ENCODE peak calls at places on chromosome 14, in five cellular contexts. One of them, this sample, is unnamed. For H3K4me1, the result is how much of the 10 kb centered on the place peaks cover.

GRCh38 chr14:59848671-59849070 is 21.9 kb downstream of the RTN1 start:
- DNase-seq in ascending aorta: no peak
- DNase-seq in osteoblast: no peak
- DNase-seq in endothelial cell of umbilical vein: no peak
- DNase-seq in SJSA1: no peak
- DNase-seq in this sample: no peak

GRCh38 chr14:58104808-58105207 is 47.2 kb downstream of the ARMH4 start:
- DNase-seq in endothelial cell of umbilical vein: peak
- DNase-seq in SJSA1: no peak
- DNase-seq in osteoblast: peak
- DNase-seq in ascending aorta: no peak
- DNase-seq in this sample: no peak

GRCh38 chr14:101630056-101630960 is 69.0 kb downstream of the DIO3 start:
- DNase-seq in osteoblast: no peak
- DNase-seq in endothelial cell of umbilical vein: no peak
- DNase-seq in SJSA1: no peak
- DNase-seq in ascending aorta: no peak
- DNase-seq in this sample: no peak

GRCh38 chr14:96264850-96265249 is 8.8 kb downstream of the BDKRB1 start:
- DNase-seq in osteoblast: no peak
- DNase-seq in ascending aorta: no peak
- DNase-seq in SJSA1: no peak
- DNase-seq in endothelial cell of umbilical vein: no peak
- DNase-seq in this sample: no peak

GRCh38 chr14:36773136-36773540 is 111.5 kb downstream of the PAX9 start:
- DNase-seq in endothelial cell of umbilical vein: no peak
- DNase-seq in SJSA1: peak
- DNase-seq in osteoblast: no peak
- DNase-seq in ascending aorta: no peak
- DNase-seq in this sample: no peak

GRCh38 chr14:85414142-85414541 is 115.8 kb upstream of the FLRT2 start:
- DNase-seq in endothelial cell of umbilical vein: no peak
- DNase-seq in osteoblast: no peak
- DNase-seq in SJSA1: no peak
- DNase-seq in ascending aorta: no peak
- DNase-seq in this sample: no peak

GRCh38 chr14:98931911-98932310 is 340.1 kb downstream of the BCL11B start:
- DNase-seq in SJSA1: no peak
- DNase-seq in osteoblast: no peak
- DNase-seq in endothelial cell of umbilical vein: no peak
- DNase-seq in ascending aorta: no peak
- DNase-seq in this sample: no peak

GRCh38 chr14:45051180-45051579 is 32.7 kb upstream of the PRPF39 start:
- DNase-seq in SJSA1: no peak
- DNase-seq in osteoblast: no peak
- DNase-seq in ascending aorta: no peak
- DNase-seq in endothelial cell of umbilical vein: no peak
- DNase-seq in this sample: no peak

DNA sequence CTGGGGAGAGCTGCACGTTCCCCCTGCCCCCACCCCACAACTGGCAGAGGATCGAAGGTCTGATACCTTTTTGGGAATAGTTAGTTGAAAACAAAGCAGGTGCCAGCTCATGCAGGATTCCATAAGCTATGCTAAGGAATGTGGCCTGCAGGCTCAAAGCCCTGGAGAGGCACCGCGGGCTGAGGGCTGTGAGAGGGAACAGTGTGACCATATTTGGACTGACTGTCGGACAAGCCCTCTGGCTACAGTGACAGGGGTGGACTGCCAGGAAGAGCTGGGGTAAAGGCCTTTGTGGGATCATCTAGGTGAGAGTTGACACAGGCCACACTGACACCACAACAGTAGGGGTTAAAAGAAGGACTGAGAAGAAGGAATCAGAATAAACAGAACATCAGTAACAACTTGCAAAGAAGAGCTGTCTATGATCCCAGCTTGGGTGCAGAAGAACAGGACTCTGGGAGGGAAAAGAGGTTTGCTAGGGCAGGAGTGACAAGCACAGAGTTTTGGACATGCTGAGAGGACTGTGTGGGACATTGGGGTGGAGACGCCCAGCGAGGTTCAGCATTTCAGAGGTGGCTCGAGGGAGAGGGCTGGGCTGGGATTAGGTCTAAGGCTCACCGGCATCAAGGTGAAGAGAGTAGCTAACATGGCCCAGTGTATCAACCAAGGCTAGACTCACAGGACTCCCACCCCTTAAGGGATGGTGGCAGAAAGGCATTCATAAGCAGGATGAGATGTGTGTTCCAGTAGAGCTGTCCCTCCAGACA is 54.5 kb downstream of the ACTN1 start:
- DNase-seq in endothelial cell of umbilical vein: no peak
- DNase-seq in SJSA1: peak
- DNase-seq in osteoblast: peak
- DNase-seq in ascending aorta: peak
- DNase-seq in this sample: no peak
- H3K4me1 ChIP-seq in endothelial cell of umbilical vein: under half
- H3K4me1 ChIP-seq in SJSA1: under half
- H3K4me1 ChIP-seq in osteoblast: under half
- H3K4me1 ChIP-seq in ascending aorta: under half
- H3K4me1 ChIP-seq in this sample: under half

GRCh38 chr14:32702088-32702487 is 236.6 kb upstream of the NPAS3 start:
- DNase-seq in SJSA1: no peak
- DNase-seq in ascending aorta: no peak
- DNase-seq in endothelial cell of umbilical vein: no peak
- DNase-seq in osteoblast: no peak
- DNase-seq in this sample: no peak

GRCh38 chr14:32698831-32699230 is 239.8 kb upstream of the NPAS3 start:
- DNase-seq in endothelial cell of umbilical vein: no peak
- DNase-seq in SJSA1: no peak
- DNase-seq in ascending aorta: no peak
- DNase-seq in osteoblast: no peak
- DNase-seq in this sample: no peak

GRCh38 chr14:32703246-32703645 is 235.4 kb upstream of the NPAS3 start:
- DNase-seq in osteoblast: no peak
- DNase-seq in SJSA1: no peak
- DNase-seq in endothelial cell of umbilical vein: peak
- DNase-seq in ascending aorta: peak
- DNase-seq in this sample: no peak

GRCh38 chr14:32701475-32701874 is 237.2 kb upstream of the NPAS3 start:
- DNase-seq in osteoblast: no peak
- DNase-seq in SJSA1: no peak
- DNase-seq in ascending aorta: no peak
- DNase-seq in endothelial cell of umbilical vein: no peak
- DNase-seq in this sample: no peak

GRCh38 chr14:32702571-32702970 is 236.1 kb upstream of the NPAS3 start:
- DNase-seq in SJSA1: no peak
- DNase-seq in osteoblast: no peak
- DNase-seq in endothelial cell of umbilical vein: peak
- DNase-seq in ascending aorta: peak
- DNase-seq in this sample: no peak
- H3K4me1 ChIP-seq in SJSA1: under half
- H3K4me1 ChIP-seq in osteoblast: under half
- H3K4me1 ChIP-seq in endothelial cell of umbilical vein: under half
- H3K4me1 ChIP-seq in ascending aorta: under half
- H3K4me1 ChIP-seq in this sample: under half

DNA sequence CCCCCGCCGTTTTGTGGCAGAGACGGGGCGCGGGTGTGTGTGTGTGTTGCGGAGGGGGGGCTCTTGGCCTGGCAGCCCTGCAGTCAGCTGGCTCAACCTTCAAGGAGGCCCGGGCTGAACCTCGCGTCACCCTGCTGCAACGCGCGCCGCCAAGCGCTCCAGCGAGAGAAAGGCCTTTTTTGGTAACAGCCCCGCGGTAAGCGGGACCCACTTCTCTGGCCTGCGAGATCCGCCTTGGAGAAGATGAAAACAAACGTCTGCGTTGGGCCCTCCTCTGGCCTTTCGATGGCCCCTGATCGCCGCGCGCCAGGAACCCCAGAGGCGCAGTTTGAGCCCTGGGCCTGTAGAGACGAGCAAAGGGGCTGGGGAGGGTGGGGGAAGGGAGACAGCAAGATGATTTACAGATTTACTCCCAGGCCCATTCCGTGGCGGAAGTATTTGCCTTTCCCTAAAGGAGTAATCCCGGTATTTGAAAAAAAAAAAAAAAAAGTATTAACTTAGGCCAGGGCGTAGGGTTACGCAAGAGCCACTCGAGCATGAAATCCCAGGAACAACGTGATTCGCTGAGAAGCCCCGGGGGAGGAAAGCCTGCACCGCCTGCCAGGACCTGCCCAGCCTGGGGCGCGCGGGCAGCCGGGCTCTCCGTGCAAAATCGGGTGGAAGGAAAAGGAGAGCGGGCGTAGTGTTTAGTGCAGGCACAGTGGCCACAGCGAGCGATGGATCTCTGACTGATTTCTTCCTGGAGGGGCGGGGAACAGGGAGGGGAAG is 4.5 kb upstream of the IRF2BPL start:
- DNase-seq in endothelial cell of umbilical vein: peak
- DNase-seq in SJSA1: peak
- DNase-seq in osteoblast: peak
- DNase-seq in ascending aorta: peak
- DNase-seq in this sample: peak
- H3K4me1 ChIP-seq in endothelial cell of umbilical vein: half or more
- H3K4me1 ChIP-seq in SJSA1: half or more
- H3K4me1 ChIP-seq in osteoblast: half or more
- H3K4me1 ChIP-seq in ascending aorta: under half
- H3K4me1 ChIP-seq in this sample: half or more

GRCh38 chr14:68247281-68247680 is 427.7 kb downstream of the RAD51B start:
- DNase-seq in osteoblast: no peak
- DNase-seq in endothelial cell of umbilical vein: peak
- DNase-seq in ascending aorta: no peak
- DNase-seq in SJSA1: no peak
- DNase-seq in this sample: no peak

GRCh38 chr14:68244272-68244975 is 424.8 kb downstream of the RAD51B start:
- DNase-seq in SJSA1: no peak
- DNase-seq in osteoblast: no peak
- DNase-seq in endothelial cell of umbilical vein: no peak
- DNase-seq in ascending aorta: no peak
- DNase-seq in this sample: no peak

GRCh38 chr14:68245146-68246073 is 425.8 kb downstream of the RAD51B start:
- DNase-seq in ascending aorta: no peak
- DNase-seq in osteoblast: no peak
- DNase-seq in SJSA1: no peak
- DNase-seq in endothelial cell of umbilical vein: no peak
- DNase-seq in this sample: peak

GRCh38 chr14:68247867-68248266 is 428.3 kb downstream of the RAD51B start:
- DNase-seq in ascending aorta: no peak
- DNase-seq in osteoblast: no peak
- DNase-seq in SJSA1: no peak
- DNase-seq in endothelial cell of umbilical vein: no peak
- DNase-seq in this sample: no peak

DNA sequence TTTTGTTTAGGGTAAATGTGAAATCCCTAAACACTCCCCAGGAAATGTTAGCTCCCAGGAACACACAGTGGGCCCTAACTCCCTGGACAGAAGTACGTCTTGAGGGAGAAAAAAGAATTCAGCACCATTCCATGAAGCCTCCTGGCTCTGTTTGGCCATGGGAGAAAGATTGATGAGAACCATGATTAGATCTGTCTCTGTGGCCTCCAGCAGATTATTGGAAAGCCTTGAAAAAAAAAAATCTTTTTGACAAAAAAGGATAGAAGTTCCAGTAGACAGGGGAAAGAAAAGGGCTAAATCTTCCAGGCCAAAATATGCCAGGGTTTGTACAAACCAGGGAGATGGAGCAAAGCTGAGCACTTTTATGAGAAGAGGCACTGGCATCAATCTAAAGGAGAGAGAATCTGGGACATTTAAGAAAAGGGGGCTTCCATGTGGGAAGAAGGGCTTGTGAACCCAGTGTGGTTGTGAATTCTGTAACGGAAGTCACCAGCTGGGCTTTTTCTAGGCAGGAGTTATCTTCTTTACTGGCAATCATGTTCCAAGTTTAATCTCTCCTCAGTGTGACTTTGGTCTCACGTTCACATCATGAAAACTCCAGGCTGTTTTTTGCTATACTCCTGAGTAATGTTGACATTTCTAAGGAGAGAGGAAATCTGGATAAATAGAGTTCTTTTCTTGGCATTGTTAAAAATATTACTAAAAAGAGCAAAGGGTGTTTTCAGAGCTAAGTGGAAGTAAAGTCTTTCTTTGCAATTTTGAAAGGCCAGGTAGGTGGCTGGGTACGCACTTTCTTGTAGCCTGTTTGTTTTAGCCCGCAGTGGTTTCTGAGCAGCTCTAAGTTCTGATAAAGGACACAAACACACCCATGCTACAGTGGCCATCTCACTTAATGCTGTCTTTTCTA is 426.7 kb downstream of the RAD51B start:
- DNase-seq in ascending aorta: no peak
- DNase-seq in endothelial cell of umbilical vein: peak
- DNase-seq in SJSA1: no peak
- DNase-seq in osteoblast: no peak
- DNase-seq in this sample: no peak
- H3K4me1 ChIP-seq in ascending aorta: under half
- H3K4me1 ChIP-seq in endothelial cell of umbilical vein: half or more
- H3K4me1 ChIP-seq in SJSA1: half or more
- H3K4me1 ChIP-seq in osteoblast: under half
- H3K4me1 ChIP-seq in this sample: half or more

DNA sequence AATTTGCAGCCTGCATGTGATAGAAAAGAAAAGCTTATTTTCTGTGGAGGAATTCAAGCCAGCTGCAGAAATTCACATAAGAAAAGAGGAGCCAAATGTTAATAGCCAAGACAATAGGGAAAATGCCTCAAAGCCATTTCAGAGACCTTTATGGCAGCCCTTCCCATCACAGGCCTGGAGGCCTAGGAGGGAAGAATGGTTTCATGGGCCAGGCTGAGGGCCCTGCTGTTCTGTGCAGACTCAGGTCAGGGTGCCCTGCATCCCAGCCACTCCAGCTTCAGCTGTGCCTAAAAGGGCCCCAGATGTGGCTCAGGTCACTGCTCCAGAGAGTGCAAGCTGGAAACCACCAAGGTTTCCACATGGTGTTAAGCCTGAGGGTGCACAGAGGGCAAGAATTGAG is 21.2 kb upstream of the CCDC88C start:
- DNase-seq in SJSA1: no peak
- DNase-seq in ascending aorta: no peak
- DNase-seq in endothelial cell of umbilical vein: no peak
- DNase-seq in osteoblast: no peak
- DNase-seq in this sample: no peak
- H3K4me1 ChIP-seq in SJSA1: under half
- H3K4me1 ChIP-seq in ascending aorta: under half
- H3K4me1 ChIP-seq in endothelial cell of umbilical vein: under half
- H3K4me1 ChIP-seq in osteoblast: under half
- H3K4me1 ChIP-seq in this sample: under half